ENCODE peak calls at places on chromosomes 5 and 9, in four cellular contexts. V, I, H and Q are unnamed samples.

GRCh38 chr9:128190516-128191405 is 611 bp downstream of the CIZ1 start:
- DNase-seq in V (peak; percentile 9), I (peak; percentile 6), H (no peak), Q (no peak)

GRCh38 chr5:174045470-174046025 is at the start of gene NSG2:
- DNase-seq in V (peak; percentile 93), I (peak; percentile 92), H (peak; percentile 62), Q (peak; percentile 91)

GRCh38 chr9:111752455-111752854 is 42.3 kb downstream of the SHOC1 start:
- DNase-seq in V (no peak), I (no peak), H (no peak), Q (no peak)

GRCh38 chr9:135146766-135147472 is 59.5 kb downstream of the OLFM1 start:
- DNase-seq in V (peak; percentile 12), I (peak; percentile 80), H (no peak), Q (no peak)

GRCh38 chr5:472656-473343 is 29.8 kb downstream of the EXOC3 start:
- DNase-seq in V (peak; percentile 87), I (peak; percentile 76), H (peak; percentile 75), Q (peak; percentile 93)

GRCh38 chr9:96232539-96233241 is 69.3 kb downstream of the HSD17B3 start:
- DNase-seq in V (peak; percentile 43), I (peak; percentile 10), H (peak; percentile 83), Q (no peak)

GRCh38 chr5:116881921-116882531 is 307.4 kb upstream of the SEMA6A start:
- DNase-seq in V (no peak), I (peak; percentile 69), H (no peak), Q (no peak)

GRCh38 chr5:159581502-159582249 is 251.4 kb upstream of the IL12B start:
- DNase-seq in V (peak; percentile 60), I (no peak), H (no peak), Q (no peak)

GRCh38 chr5:161183559-161183958 is 331.5 kb upstream of the ATP10B start:
- DNase-seq in V (no peak), I (no peak), H (no peak), Q (no peak)

GRCh38 chr9:38687389-38687842 is 32.5 kb downstream of the FAM240B start:
- DNase-seq in V (peak; percentile 72), I (no peak), H (peak; percentile 63), Q (no peak)

GRCh38 chr5:160693831-160694473 is 158.1 kb downstream of the ATP10B start:
- DNase-seq in V (no peak), I (no peak), H (no peak), Q (no peak)

GRCh38 chr5:141484499-141485304 is at the start of gene PCDHGC4:
- DNase-seq in V (no peak), I (peak; percentile 79), H (peak; percentile 56), Q (no peak)

GRCh38 chr5:149060325-149060724 is 2.5 kb downstream of the SH3TC2 start:
- DNase-seq in V (no peak), I (peak; percentile 40), H (no peak), Q (no peak)

GRCh38 chr5:78716221-78716620 is 67.6 kb upstream of the LHFPL2 start:
- DNase-seq in V (no peak), I (no peak), H (no peak), Q (no peak)

GRCh38 chr5:67160985-67161384 is 35.6 kb downstream of the CD180 start:
- DNase-seq in V (no peak), I (no peak), H (no peak), Q (no peak)

GRCh38 chr5:65190328-65191053 is 291.2 kb downstream of the ADAMTS6 start:
- DNase-seq in V (no peak), I (no peak), H (no peak), Q (no peak)

GRCh38 chr5:31854625-31855526 is 215.9 kb downstream of the PDZD2 start:
- DNase-seq in V (peak; percentile 15), I (peak; percentile 28), H (peak; percentile 59), Q (peak; percentile 74)

GRCh38 chr9:21576331-21577189 is 94.4 kb upstream of the IFNE start:
- DNase-seq in V (no peak), I (no peak), H (no peak), Q (no peak)

GRCh38 chr5:136212252-136212721 is 19.3 kb upstream of the SMIM32 start:
- DNase-seq in V (peak; percentile 46), I (peak; percentile 64), H (no peak), Q (no peak)

GRCh38 chr5:106020889-106021288 is 1649.8 kb downstream of the EFNA5 start:
- DNase-seq in V (no peak), I (no peak), H (no peak), Q (no peak)

GRCh38 chr5:170769898-170770416 is 13.6 kb upstream of the GABRP start:
- DNase-seq in V (no peak), I (no peak), H (no peak), Q (no peak)

GRCh38 chr5:143066556-143067281 is 296.5 kb downstream of the ARHGAP26 start:
- DNase-seq in V (peak; percentile 16), I (peak; percentile 62), H (no peak), Q (no peak)

GRCh38 chr5:138925090-138925635 is 50.0 kb upstream of the LRRTM2 start:
- DNase-seq in V (no peak), I (no peak), H (no peak), Q (no peak)

GRCh38 chr5:27568811-27569210 is 530.4 kb upstream of the CDH9 start:
- DNase-seq in V (no peak), I (no peak), H (no peak), Q (no peak)

GRCh38 chr9:130173462-130173876 is 1.3 kb downstream of the NCS1 start:
- DNase-seq in V (no peak), I (no peak), H (no peak), Q (no peak)

GRCh38 chr9:83299094-83299493 is 236.2 kb upstream of the RASEF start:
- DNase-seq in V (no peak), I (no peak), H (no peak), Q (no peak)

GRCh38 chr5:39083968-39084367 is 9.8 kb upstream of the RICTOR start:
- DNase-seq in V (no peak), I (no peak), H (no peak), Q (no peak)

GRCh38 chr5:179432547-179432946 is 87.3 kb upstream of the ADAMTS2 start:
- DNase-seq in V (no peak), I (no peak), H (no peak), Q (no peak)